ENCODE peak calls at places on chromosomes 5 and 9, in five cellular contexts. H is HepG2, J is H1, C is K562, G is GM12878. X is an unnamed sample.
A peak's percentile ranks its signal among the peaks of the same experiment; 100 is the strongest.

GRCh38 chr9:104779946-104780539 is 16.1 kb downstream of the NIPSNAP3B start:
- DNase-seq in H (no peak), J (no peak), C (no peak), G (no peak), X (no peak)

GRCh38 chr5:139689631-139690384 is 41.7 kb downstream of the CXXC5 start:
- DNase-seq in H (no peak), J (no peak), C (peak; percentile 61), G (no peak), X (peak; percentile 35)

GRCh38 chr5:116696356-116696755 is 121.7 kb upstream of the SEMA6A start:
- DNase-seq in H (no peak), J (no peak), C (no peak), G (no peak), X (no peak)

GRCh38 chr9:111482656-111483418 is 1.3 kb downstream of the ECPAS start:
- DNase-seq in H (peak; percentile 57), J (peak; percentile 86), C (peak; percentile 79), G (no peak), X (peak; percentile 65)

GRCh38 chr5:90014420-90014819 is 395.1 kb downstream of the CETN3 start:
- DNase-seq in H (no peak), J (no peak), C (no peak), G (peak; percentile 62), X (no peak)

GRCh38 chr9:134571326-134571871 is 70.2 kb upstream of the COL5A1 start:
- DNase-seq in H (no peak), J (peak; percentile 28), C (no peak), G (no peak), X (no peak)

GRCh38 chr9:136694163-136694864 is 7.1 kb upstream of the AGPAT2 start:
- DNase-seq in H (peak; percentile 33), J (peak; percentile 90), C (peak; percentile 85), G (no peak), X (peak; percentile 75)

GRCh38 chr5:132776932-132777208 is 169 bp downstream of the SEPTIN8 start:
- DNase-seq in H (no peak), J (peak; percentile 53), C (no peak), G (no peak), X (no peak)

GRCh38 chr5:170315154-170315553 is 17.6 kb upstream of the LCP2 start:
- DNase-seq in H (no peak), J (no peak), C (no peak), G (no peak), X (no peak)

GRCh38 chr9:79012561-79012960 is 559.2 kb upstream of the TLE4 start:
- DNase-seq in H (no peak), J (no peak), C (no peak), G (no peak), X (no peak)

GRCh38 chr9:70563437-70564204 is 149.2 kb upstream of the KLF9 start:
- DNase-seq in H (no peak), J (no peak), C (no peak), G (peak; percentile 83), X (no peak)

GRCh38 chr9:106697799-106698591 is 165.0 kb upstream of the ZNF462 start:
- DNase-seq in H (no peak), J (no peak), C (no peak), G (no peak), X (no peak)

GRCh38 chr5:68161156-68161555 is 54.4 kb upstream of the PIK3R1 start:
- DNase-seq in H (no peak), J (no peak), C (no peak), G (no peak), X (no peak)

GRCh38 chr9:127130235-127130634 is 7.8 kb upstream of the ANGPTL2 start:
- DNase-seq in H (no peak), J (no peak), C (no peak), G (no peak), X (no peak)

GRCh38 chr5:17359451-17359965 is 138.5 kb upstream of the TAF11L2 start:
- DNase-seq in H (no peak), J (no peak), C (no peak), G (no peak), X (no peak)

GRCh38 chr5:140246378-140247122 is 56.4 kb downstream of the PFDN1 start:
- DNase-seq in H (no peak), J (no peak), C (no peak), G (no peak), X (no peak)

GRCh38 chr5:76851713-76852369 is 2.0 kb downstream of the S100Z start:
- DNase-seq in H (no peak), J (no peak), C (no peak), G (no peak), X (no peak)

GRCh38 chr5:22431840-22432239 is 421.3 kb downstream of the CDH12 start:
- DNase-seq in H (no peak), J (no peak), C (no peak), G (no peak), X (no peak)

GRCh38 chr5:175842947-175843793 is 28.2 kb upstream of the CPLX2 start:
- DNase-seq in H (peak; percentile 78), J (no peak), C (no peak), G (no peak), X (peak; percentile 84)

GRCh38 chr9:97638666-97639065 is 5.0 kb downstream of the NCBP1 start:
- DNase-seq in H (peak; percentile 18), J (no peak), C (no peak), G (no peak), X (peak; percentile 7)

GRCh38 chr5:101437341-101437740 is 534.3 kb upstream of the ST8SIA4 start:
- DNase-seq in H (no peak), J (no peak), C (no peak), G (no peak), X (no peak)

GRCh38 chr9:107242073-107243063 is 40.7 kb upstream of the RAD23B start:
- DNase-seq in H (no peak), J (no peak), C (no peak), G (no peak), X (no peak)

GRCh38 chr5:125848746-125849145 is 574.5 kb upstream of the GRAMD2B start:
- DNase-seq in H (no peak), J (no peak), C (no peak), G (no peak), X (no peak)

GRCh38 chr5:173535976-173536639 is 80.3 kb downstream of the BOD1 start:
- DNase-seq in H (no peak), J (no peak), C (no peak), G (no peak), X (no peak)

GRCh38 chr9:80995759-80996158 is 693.6 kb downstream of the TLE1 start:
- DNase-seq in H (no peak), J (no peak), C (no peak), G (no peak), X (peak; percentile 2)

GRCh38 chr5:146291421-146292074 is 47.1 kb upstream of the POU4F3 start:
- DNase-seq in H (peak; percentile 64), J (no peak), C (peak; percentile 50), G (no peak), X (peak; percentile 54)

GRCh38 chr5:180779985-180780610 is 22.5 kb downstream of the MGAT1 start:
- DNase-seq in H (no peak), J (no peak), C (no peak), G (no peak), X (no peak)

GRCh38 chr9:21661626-21662025 is 140.8 kb upstream of the MTAP start:
- DNase-seq in H (no peak), J (no peak), C (no peak), G (no peak), X (no peak)

GRCh38 chr9:81874926-81875325 is 53.3 kb upstream of the SPATA31D4 start:
- DNase-seq in H (no peak), J (no peak), C (no peak), G (no peak), X (no peak)

GRCh38 chr5:167180899-167181298 is 1110.5 kb upstream of the WWC1 start:
- DNase-seq in H (no peak), J (no peak), C (no peak), G (no peak), X (no peak)

GRCh38 chr5:119393201-119393691 is 37.4 kb downstream of the TNFAIP8 start:
- DNase-seq in H (no peak), J (no peak), C (no peak), G (no peak), X (no peak)

DNA sequence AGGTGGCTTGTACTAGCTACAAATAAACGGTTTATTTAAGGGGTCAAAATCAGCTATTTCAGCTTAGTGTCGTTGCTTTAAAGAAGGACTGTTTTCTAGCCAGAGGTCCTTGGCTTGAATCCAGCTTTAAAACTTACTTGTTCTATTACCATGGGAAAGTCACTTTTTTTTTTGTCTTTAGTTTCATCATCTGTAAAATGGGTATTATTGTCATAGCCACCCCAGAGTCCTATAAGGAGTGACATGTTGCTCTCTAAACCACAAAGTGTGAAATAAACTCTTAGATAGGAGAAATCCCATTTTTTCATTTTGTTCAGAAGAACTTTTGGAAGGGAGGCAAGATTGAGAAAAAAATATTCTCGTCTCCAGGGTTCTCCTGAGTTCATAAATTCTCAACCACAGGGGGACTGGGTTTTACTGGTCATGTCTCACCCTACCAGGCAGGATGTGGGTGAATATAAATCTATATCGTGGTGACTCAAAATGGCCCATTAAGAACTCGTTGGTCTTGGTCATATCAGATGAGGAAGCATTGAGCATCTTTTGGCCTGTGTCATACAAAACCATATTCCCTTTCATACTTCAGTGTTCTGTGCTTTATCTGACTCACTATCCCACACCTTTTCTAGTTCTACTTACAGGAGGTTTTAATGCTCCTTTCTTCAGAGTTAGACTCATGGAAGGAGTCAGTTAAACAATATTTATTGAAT is 202.7 kb upstream of the NR3C1 start:
- DNase-seq in H (no peak), J (no peak), C (no peak), G (peak; percentile 73), X (no peak)
- TF ChIP-seq HDAC2 in H (no peak), J (no peak), C (no peak), G (no peak), X (no peak)

GRCh38 chr5:6220346-6221088 is 157.8 kb downstream of the MED10 start:
- DNase-seq in H (peak; percentile 79), J (no peak), C (no peak), G (no peak), X (no peak)

GRCh38 chr5:6225121-6225607 is 153.2 kb downstream of the MED10 start:
- DNase-seq in H (no peak), J (no peak), C (no peak), G (no peak), X (no peak)

GRCh38 chr5:6221141-6221626 is 157.2 kb downstream of the MED10 start:
- DNase-seq in H (no peak), J (no peak), C (no peak), G (no peak), X (no peak)

GRCh38 chr5:6222121-6222520 is 156.2 kb downstream of the MED10 start:
- DNase-seq in H (no peak), J (no peak), C (no peak), G (peak; percentile 69), X (no peak)

GRCh38 chr5:6222899-6223298 is 155.4 kb downstream of the MED10 start:
- DNase-seq in H (no peak), J (no peak), C (no peak), G (no peak), X (no peak)
- H3K4me2 ChIP-seq in H (no peak overlapping the region), J (no peak overlapping the region), C (no peak overlapping the region), G (no peak overlapping the region), X (no peak overlapping the region)

DNA sequence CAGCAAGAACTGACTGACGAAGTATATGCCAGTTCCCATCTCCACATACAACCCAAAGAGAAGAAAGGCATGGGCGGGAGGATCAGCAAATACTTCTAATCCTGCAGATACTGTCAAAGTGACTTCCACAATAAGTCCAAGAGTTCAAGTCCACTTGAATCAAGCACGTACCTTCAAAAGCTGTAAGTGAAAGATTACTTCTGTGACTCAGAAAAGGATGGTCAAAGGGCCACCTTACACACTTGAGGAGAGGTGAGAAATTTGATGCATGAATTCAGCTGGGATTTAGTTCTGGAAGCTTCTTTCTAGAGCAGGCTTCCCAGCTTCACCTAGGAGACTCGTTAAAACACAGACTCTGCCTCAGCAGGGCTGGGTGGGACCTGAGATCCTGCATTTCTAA is 357.5 kb downstream of the GLIS3 start:
- DNase-seq in H (no peak), J (no peak), C (no peak), G (no peak), X (no peak)
- TF ChIP-seq RFX5 in H (no peak), J (no peak), C (no peak), G (no peak), X (no peak)

GRCh38 chr5:64947031-64947430 is 178.3 kb downstream of the CWC27 start:
- DNase-seq in H (peak; percentile 22), J (no peak), C (no peak), G (no peak), X (no peak)
- TF ChIP-seq HDAC2 in H (no peak), J (no peak), C (no peak), G (no peak), X (no peak)